ENCODE peak calls at places on chromosomes 4 and X, in seven cellular contexts. J is HepG2, W is HCT116, C is SK-N-SH, M is GM12878, U is K562, Z is H1. D is an unnamed sample.

GRCh38 chr4:111641813-111642579 is 503.3 kb upstream of the FAM241A start:
- DNase-seq in W (peak; percentile 91), J (peak; percentile 87), Z (peak; percentile 51), U (peak; percentile 33), M (peak; percentile 13), C (peak; percentile 52), D (peak; percentile 88)

GRCh38 chr4:102580463-102580842 is 79.3 kb downstream of the NFKB1 start:
- DNase-seq in Z (no peak), U (no peak), J (peak; percentile 40), W (no peak), C (no peak), M (no peak), D (no peak)

GRCh38 chrX:107146670-107147069 is 28.0 kb upstream of the RBM41 start:
- DNase-seq in U (no peak), M (no peak), Z (no peak), W (no peak), C (no peak), J (no peak), D (no peak)

GRCh38 chrX:42496239-42496638 is 281.7 kb downstream of the PPP1R2C start:
- DNase-seq in U (no peak), Z (no peak), C (no peak), M (no peak), W (no peak), J (no peak), D (no peak)

GRCh38 chrX:50100188-50100587 is 100.6 kb downstream of the AKAP4 start:
- DNase-seq in J (peak; percentile 26), Z (no peak), U (peak; percentile 9), C (peak; percentile 35), W (no peak), M (no peak), D (peak; percentile 23)

GRCh38 chr4:40228497-40229365 is 31.9 kb downstream of the RHOH start:
- DNase-seq in M (peak; percentile 77), Z (peak; percentile 61), W (no peak), C (no peak), J (no peak), U (peak; percentile 48), D (no peak)

GRCh38 chrX:54721424-54721823 is 76.6 kb downstream of the ITIH6 start:
- DNase-seq in Z (no peak), U (no peak), W (peak; percentile 38), J (no peak), M (no peak), C (no peak), D (peak; percentile 58)

GRCh38 chr4:26326791-26327190 is 6.0 kb downstream of the RBPJ start:
- DNase-seq in J (no peak), M (no peak), W (no peak), C (no peak), Z (no peak), U (no peak), D (no peak)

GRCh38 chr4:37666625-37667071 is 19.5 kb downstream of the RELL1 start:
- DNase-seq in M (no peak), Z (no peak), W (peak; percentile 96), C (no peak), J (peak; percentile 61), U (no peak), D (no peak)

GRCh38 chr4:128524311-128524710 is 236.7 kb upstream of the PGRMC2 start:
- DNase-seq in C (no peak), M (no peak), W (peak; percentile 53), U (no peak), Z (no peak), J (no peak), D (no peak)

GRCh38 chrX:771536-771935 is 140.9 kb downstream of the SHOX start:
- DNase-seq in W (no peak), Z (no peak), J (no peak), M (no peak), U (no peak), C (no peak), D (peak; percentile 38)

GRCh38 chr4:32775049-32775448 is 2054.9 kb downstream of the PCDH7 start:
- DNase-seq in C (peak; percentile 1), Z (no peak), J (peak; percentile 59), W (peak; percentile 69), U (no peak), M (no peak), D (peak; percentile 70)

GRCh38 chrX:130502023-130502570 is 100.3 kb downstream of the RBMX2 start:
- DNase-seq in J (no peak), U (no peak), Z (no peak), M (no peak), W (no peak), C (no peak), D (no peak)

GRCh38 chr4:86895692-86896488 is 3.7 kb upstream of the C4orf36 start:
- DNase-seq in C (peak; percentile 58), U (peak; percentile 52), W (peak; percentile 61), J (peak; percentile 71), M (no peak), Z (no peak), D (peak; percentile 77)

GRCh38 chr4:2942532-2943363 is 20.5 kb downstream of the NOP14 start:
- DNase-seq in U (no peak), M (no peak), J (no peak), C (no peak), W (no peak), Z (no peak), D (no peak)

GRCh38 chr4:177558995-177559394 is 116.8 kb upstream of the AGA start:
- DNase-seq in C (no peak), W (no peak), J (no peak), Z (no peak), M (no peak), U (no peak), D (no peak)

GRCh38 chr4:177696438-177696966 is 254.3 kb upstream of the AGA start:
- DNase-seq in W (no peak), J (no peak), Z (peak; percentile 45), M (no peak), U (no peak), C (no peak), D (no peak)

GRCh38 chr4:114780205-114780604 is 181.6 kb downstream of the UGT8 start:
- DNase-seq in C (peak; percentile 1), M (no peak), W (peak; percentile 24), J (peak; percentile 14), U (no peak), Z (no peak), D (peak; percentile 64)

GRCh38 chrX:80879916-80880315 is 70.2 kb upstream of the BRWD3 start:
- DNase-seq in U (no peak), C (no peak), Z (no peak), W (no peak), M (no peak), J (no peak), D (no peak)

GRCh38 chrX:13053171-13053570 is 8.8 kb upstream of the FAM9C start:
- DNase-seq in M (no peak), J (no peak), C (no peak), U (no peak), Z (no peak), W (no peak), D (no peak)

GRCh38 chr4:749771-750666 is 44.4 kb downstream of the PCGF3 start:
- DNase-seq in M (no peak), Z (no peak), U (no peak), C (no peak), W (no peak), J (no peak), D (no peak)

GRCh38 chr4:142129931-142130330 is 493.5 kb downstream of the IL15 start:
- DNase-seq in U (no peak), M (no peak), W (no peak), C (no peak), Z (no peak), J (no peak), D (no peak)

GRCh38 chrX:73930300-73930699 is 367.3 kb downstream of the CHIC1 start:
- DNase-seq in C (no peak), W (no peak), J (no peak), U (no peak), Z (no peak), M (no peak), D (no peak)

GRCh38 chr4:89724716-89725115 is 112.2 kb downstream of the SNCA start:
- DNase-seq in U (no peak), C (no peak), M (no peak), J (no peak), Z (no peak), W (no peak), D (no peak)

GRCh38 chrX:129634541-129634940 is 20.2 kb downstream of the APLN start:
- DNase-seq in Z (no peak), W (no peak), J (no peak), U (no peak), C (peak; percentile 55), M (no peak), D (no peak)

GRCh38 chr4:147582386-147583077 is 34.7 kb upstream of the TMEM184C start:
- DNase-seq in M (no peak), U (no peak), W (no peak), Z (no peak), C (no peak), J (no peak), D (no peak)

GRCh38 chrX:35276115-35276514 is 333.5 kb downstream of the FAM47B start:
- DNase-seq in J (no peak), C (no peak), Z (no peak), U (no peak), W (no peak), M (no peak), D (no peak)

GRCh38 chrX:41010188-41010846 is 74.9 kb upstream of the USP9X start:
- DNase-seq in M (no peak), C (peak; percentile 65), U (peak; percentile 68), Z (peak; percentile 52), J (peak; percentile 89), W (no peak), D (peak; percentile 6)

GRCh38 chrX:57952320-57952678 is 42.0 kb upstream of the ZXDA start:
- DNase-seq in C (no peak), Z (no peak), W (no peak), M (no peak), J (no peak), U (no peak), D (no peak)

GRCh38 chrX:57951666-57952319 is 41.5 kb upstream of the ZXDA start:
- DNase-seq in Z (no peak), W (no peak), J (no peak), M (no peak), U (no peak), C (no peak), D (no peak)
- TF ChIP-seq JUND in Z (no peak), W (no peak), J (no peak), M (no peak), U (no peak), C (no peak), D (no peak)

GRCh38 chr4:138217567-138217966 is 24.6 kb downstream of the SLC7A11 start:
- DNase-seq in U (no peak), C (no peak), Z (no peak), W (no peak), J (no peak), M (no peak), D (no peak)
- TF ChIP-seq JUND in U (no peak), C (no peak), Z (no peak), W (no peak), J (no peak), M (no peak), D (no peak)

DNA sequence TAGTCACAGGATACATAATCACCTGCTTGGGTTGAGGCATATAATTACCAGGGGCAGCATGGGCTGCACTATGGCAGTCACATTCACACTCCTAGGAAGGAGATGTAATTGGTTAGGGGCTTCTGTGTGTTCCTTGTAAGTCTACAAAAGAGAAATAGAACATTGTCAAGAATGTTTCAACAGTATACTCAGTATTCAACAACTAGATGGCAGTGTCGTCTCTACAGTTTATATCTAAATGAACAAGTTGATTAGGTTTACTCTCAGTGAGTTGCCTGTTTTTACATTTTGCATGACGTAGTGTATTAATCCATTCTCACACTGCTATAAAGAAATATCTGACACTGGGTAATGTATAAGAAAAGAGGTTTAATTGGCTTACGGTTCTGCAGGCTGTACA is 50.5 kb upstream of the RAB33B start:
- DNase-seq in U (no peak), Z (no peak), C (no peak), J (no peak), M (no peak), W (no peak), D (peak; percentile 17)
- TF ChIP-seq JUND in U (no peak), Z (no peak), C (no peak), J (no peak), M (no peak), W (no peak), D (no peak)

GRCh38 chr4:150656882-150657281 is 74.9 kb downstream of the MAB21L2 start:
- DNase-seq in M (no peak), W (no peak), U (no peak), J (no peak), C (no peak), Z (no peak), D (no peak)
- TF ChIP-seq JUND in M (no peak), W (no peak), U (no peak), J (no peak), C (no peak), Z (no peak), D (no peak)

D was measured in T47D.